ENCODE peak calls at places on chromosomes 13 and 19, in four cellular contexts. T is K562, W is HepG2, N is HCT116. H is an unnamed sample.

GRCh38 chr13:50228527-50228926 is 213.3 kb downstream of the KCNRG start:
- DNase-seq in W (no peak), T (no peak), N (no peak), H (no peak)

GRCh38 chr19:55406869-55407624 is 541 bp downstream of the UBE2S start:
- DNase-seq in T (peak), N (no peak), W (no peak), H (no peak)

GRCh38 chr19:30423481-30423880 is 51.3 kb downstream of the ZNF536 start:
- DNase-seq in W (no peak), T (no peak), N (no peak), H (no peak)

GRCh38 chr19:44848036-44848804 is 2.1 kb downstream of the NECTIN2 start:
- DNase-seq in W (no peak), T (peak), N (no peak), H (no peak)

GRCh38 chr19:9793051-9793591 is 24.6 kb upstream of the ZNF846 start:
- DNase-seq in T (peak), N (no peak), W (no peak), H (no peak)

GRCh38 chr13:76980075-76980718 is 11.7 kb upstream of the CLN5 start:
- DNase-seq in W (peak), N (peak), T (peak), H (no peak)

GRCh38 chr13:49539746-49540145 is 44.0 kb downstream of the PHF11 start:
- DNase-seq in W (no peak), N (no peak), T (no peak), H (no peak)

GRCh38 chr19:35665157-35665556 is 1.2 kb upstream of the UPK1A start:
- DNase-seq in T (no peak), N (no peak), W (no peak), H (no peak)

GRCh38 chr13:77619655-77620054 is 77.8 kb upstream of the SLAIN1 start:
- DNase-seq in N (no peak), T (no peak), W (no peak), H (no peak)

GRCh38 chr13:89465366-89465765 is 1794.2 kb downstream of the SLITRK5 start:
- DNase-seq in T (no peak), W (no peak), N (peak), H (no peak)

GRCh38 chr13:32443111-32443510 is 15.2 kb upstream of the N4BP2L1 start:
- DNase-seq in N (peak), T (peak), W (peak), H (no peak)

GRCh38 chr19:40223135-40223822 is 3.2 kb downstream of the CCNP start:
- DNase-seq in W (no peak), N (no peak), T (no peak), H (no peak)

GRCh38 chr13:20425819-20426219 is 99.8 kb downstream of the CRYL1 start:
- DNase-seq in N (no peak), T (no peak), W (no peak), H (no peak)

GRCh38 chr13:97953376-97953970 is at the start of gene IPO5:
- DNase-seq in N (no peak), W (no peak), T (no peak), H (no peak)

GRCh38 chr13:111398715-111399299 is 78.4 kb downstream of the TEX29 start:
- DNase-seq in N (no peak), T (peak), W (peak), H (no peak)

GRCh38 chr19:47853003-47853402 is 6.0 kb upstream of the TPRX2 start:
- DNase-seq in N (no peak), W (no peak), T (no peak), H (no peak)

GRCh38 chr19:48000846-48001245 is 6.4 kb downstream of the ELSPBP1 start:
- DNase-seq in T (no peak), N (no peak), W (no peak), H (no peak)

GRCh38 chr19:3343619-3344502 is 22.5 kb upstream of the NFIC start:
- DNase-seq in W (peak), N (peak), T (peak), H (no peak)

GRCh38 chr19:44548736-44549135 is 19.3 kb upstream of the CEACAM20 start:
- DNase-seq in T (no peak), N (no peak), W (no peak), H (no peak)

GRCh38 chr19:20662421-20663105 is 1.2 kb upstream of the ZNF626 start:
- DNase-seq in N (no peak), T (no peak), W (no peak), H (no peak)

GRCh38 chr19:43901395-43902390 is 33.4 kb downstream of the ZNF45 start:
- DNase-seq in W (peak), T (peak), N (no peak), H (peak)

GRCh38 chr19:3005345-3005744 is 23.7 kb downstream of the TLE2 start:
- DNase-seq in T (no peak), N (no peak), W (no peak), H (no peak)

GRCh38 chr19:7888145-7888825 is at the start of gene LRRC8E:
- DNase-seq in T (peak), W (peak), N (no peak), H (no peak)

GRCh38 chr13:112972867-112973576 is 4.0 kb downstream of the MCF2L start:
- DNase-seq in N (no peak), T (no peak), W (no peak), H (no peak)

GRCh38 chr13:98310485-98311199 is 133.6 kb upstream of the RNF113B start:
- DNase-seq in T (no peak), N (no peak), W (peak), H (no peak)

GRCh38 chr19:43489310-43489709 is 15.2 kb downstream of the PHLDB3 start:
- DNase-seq in W (no peak), N (no peak), T (no peak), H (no peak)

GRCh38 chr19:7970716-7971448 is 27.4 kb upstream of the TIMM44 start:
- DNase-seq in T (peak), W (peak), N (peak), H (no peak)

GRCh38 chr19:50427318-50427925 is 5.3 kb upstream of the MYBPC2 start:
- DNase-seq in N (no peak), W (no peak), T (no peak), H (no peak)
- H3K27ac ChIP-seq in N (no peak), W (no peak), T (no peak), H (no peak)

DNA sequence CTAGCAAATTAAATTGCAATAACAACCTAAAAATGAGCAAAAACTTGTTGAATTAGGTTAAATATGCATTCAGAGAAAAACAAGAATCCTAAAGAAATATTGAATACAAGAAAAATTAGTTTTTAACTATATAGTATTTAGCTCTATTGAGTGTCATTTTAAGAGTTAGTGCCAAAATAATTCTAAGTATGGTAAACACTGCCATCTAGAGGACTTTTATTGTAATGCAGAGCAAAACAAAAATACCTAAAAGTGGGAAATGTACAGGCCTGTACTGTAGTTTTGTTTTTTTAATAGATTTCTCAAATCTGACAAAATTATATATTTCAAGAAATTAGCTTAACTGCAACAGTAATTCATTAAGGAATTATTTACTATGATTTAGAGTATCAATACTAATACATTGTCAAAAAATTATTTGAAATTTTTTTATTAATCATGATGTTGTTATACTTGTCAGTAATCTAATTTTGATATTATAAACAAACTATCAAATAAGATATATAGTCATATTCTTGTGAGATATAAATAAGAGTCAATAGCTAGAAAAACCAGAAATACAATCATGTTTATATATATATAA is 8.2 kb upstream of the PCDH9 start:
- DNase-seq in N (peak), T (peak), W (peak), H (no peak)
- TF ChIP-seq TCF7L2 in N (no peak), T (no peak), W (no peak), H (no peak)

GRCh38 chr13:23902975-23903905 is 5.9 kb upstream of the C1QTNF9B start:
- DNase-seq in T (no peak), W (no peak), N (no peak), H (no peak)
- H3K4me3 ChIP-seq in T (no peak), W (no peak), N (no peak), H (no peak)

GRCh38 chr13:42992585-42993122 is 613 bp upstream of the EPSTI1 start:
- DNase-seq in W (no peak), N (no peak), T (no peak), H (no peak)
- H3K27ac ChIP-seq in W (no peak), N (no peak), T (no peak), H (no peak)

GRCh38 chr19:6674868-6675305 is 4.9 kb upstream of the TNFSF14 start:
- DNase-seq in N (no peak), T (peak), W (no peak), H (no peak)
- TF ChIP-seq TCF7L2 in N (peak), T (no peak), W (no peak), H (no peak)